ENCODE peak calls at places on chromosomes 13 and 19, in four cellular contexts. X is HCT116, A is GM12878, D is Panc1. H is an unnamed sample. For H3K27me3, the result is how much of the 10 kb centered on the place peaks cover.

GRCh38 chr19:12899891-12900518 is 9.0 kb downstream of the GCDH start:
- ATAC-seq in D (no peak), A (peak), X (no peak), H (no peak)

GRCh38 chr13:113506025-113506685 is 15.6 kb upstream of the DCUN1D2 start:
- ATAC-seq in X (peak), A (no peak), D (peak), H (no peak)

GRCh38 chr19:35155441-35155840 is 906 bp downstream of the FXYD5 start:
- ATAC-seq in A (peak), D (no peak), X (peak), H (no peak)

GRCh38 chr13:107252428-107252827 is 684.5 kb upstream of the ARGLU1 start:
- ATAC-seq in A (no peak), X (no peak), D (no peak), H (no peak)

GRCh38 chr19:35689836-35690235 is 14.5 kb upstream of the ZBTB32 start:
- ATAC-seq in A (no peak), D (no peak), X (no peak), H (no peak)

GRCh38 chr19:47444388-47444821 is 25.1 kb upstream of the MEIS3 start:
- ATAC-seq in A (no peak), X (no peak), D (no peak), H (no peak)

GRCh38 chr13:41411536-41411935 is 45.8 kb upstream of the RGCC start:
- ATAC-seq in A (peak), X (peak), D (no peak), H (no peak)

GRCh38 chr19:47492137-47492533 is 8.1 kb upstream of the KPTN start:
- ATAC-seq in D (no peak), A (no peak), X (no peak), H (no peak)

GRCh38 chr13:111282425-111282824 is 38.0 kb upstream of the TEX29 start:
- ATAC-seq in D (no peak), A (no peak), X (no peak), H (no peak)

GRCh38 chr19:33905937-33906577 is 109.4 kb downstream of the KCTD15 start:
- ATAC-seq in A (no peak), X (peak), D (peak), H (peak)

GRCh38 chr13:99721606-99722384 is 220.5 kb downstream of the TM9SF2 start:
- ATAC-seq in A (no peak), X (no peak), D (no peak), H (no peak)

GRCh38 chr13:30486230-30487074 is 20.7 kb upstream of the HMGB1 start:
- ATAC-seq in D (no peak), A (no peak), X (peak), H (no peak)

GRCh38 chr19:8209111-8209964 is at the start of gene CERS4:
- ATAC-seq in X (peak), A (peak), D (peak), H (peak)

GRCh38 chr19:50258918-50259372 is 55.5 kb downstream of the MYH14 start:
- ATAC-seq in X (peak), D (peak), A (peak), H (no peak)

GRCh38 chr13:110907951-110908898 is 6.6 kb downstream of the ANKRD10 start:
- ATAC-seq in X (peak), A (peak), D (peak), H (no peak)

GRCh38 chr19:50794074-50794777 is 4.0 kb downstream of the ACP4 start:
- ATAC-seq in X (peak), D (peak), A (peak), H (no peak)

GRCh38 chr13:63389756-63390155 is 1974.1 kb upstream of the PCDH20 start:
- ATAC-seq in X (no peak), D (no peak), A (no peak), H (no peak)

GRCh38 chr13:59236979-59237378 is 926.7 kb downstream of the DIAPH3 start:
- ATAC-seq in D (no peak), A (no peak), X (no peak), H (no peak)

GRCh38 chr13:93800342-93800741 is 573.7 kb downstream of the GPC6 start:
- ATAC-seq in D (no peak), X (no peak), A (no peak), H (no peak)

GRCh38 chr13:82719987-82720386 is 1162.3 kb downstream of the SLITRK1 start:
- ATAC-seq in A (no peak), X (no peak), D (no peak), H (no peak)

GRCh38 chr19:29737461-29738000 is 22.5 kb upstream of the C19orf12 start:
- ATAC-seq in X (no peak), A (no peak), D (no peak), H (no peak)

GRCh38 chr19:5018224-5019015 is 49.5 kb downstream of the KDM4B start:
- ATAC-seq in D (no peak), A (no peak), X (no peak), H (no peak)

GRCh38 chr19:54955356-54955755 is 8.0 kb upstream of the NLRP7 start:
- ATAC-seq in X (no peak), A (no peak), D (no peak), H (no peak)

GRCh38 chr19:41588497-41589209 is 12.7 kb downstream of the CEACAM21 start:
- ATAC-seq in A (peak), X (no peak), D (no peak), H (no peak)

GRCh38 chr19:56958428-56958827 is 117.9 kb upstream of the PEG3 start:
- ATAC-seq in X (no peak), D (no peak), A (no peak), H (no peak)

GRCh38 chr19:56956503-56957226 is 116.1 kb upstream of the PEG3 start:
- ATAC-seq in A (no peak), D (no peak), X (no peak), H (no peak)

GRCh38 chr19:56960959-56961622 is 120.6 kb upstream of the PEG3 start:
- ATAC-seq in A (no peak), D (no peak), X (no peak), H (no peak)

GRCh38 chr19:56955637-56956216 is 115.2 kb upstream of the PEG3 start:
- ATAC-seq in A (no peak), X (no peak), D (no peak), H (no peak)

GRCh38 chr19:56959211-56959610 is 118.7 kb upstream of the PEG3 start:
- ATAC-seq in X (no peak), D (no peak), A (no peak), H (no peak)
- H3K27me3 ChIP-seq in X (under half), D (under half), A (under half), H (under half)

DNA sequence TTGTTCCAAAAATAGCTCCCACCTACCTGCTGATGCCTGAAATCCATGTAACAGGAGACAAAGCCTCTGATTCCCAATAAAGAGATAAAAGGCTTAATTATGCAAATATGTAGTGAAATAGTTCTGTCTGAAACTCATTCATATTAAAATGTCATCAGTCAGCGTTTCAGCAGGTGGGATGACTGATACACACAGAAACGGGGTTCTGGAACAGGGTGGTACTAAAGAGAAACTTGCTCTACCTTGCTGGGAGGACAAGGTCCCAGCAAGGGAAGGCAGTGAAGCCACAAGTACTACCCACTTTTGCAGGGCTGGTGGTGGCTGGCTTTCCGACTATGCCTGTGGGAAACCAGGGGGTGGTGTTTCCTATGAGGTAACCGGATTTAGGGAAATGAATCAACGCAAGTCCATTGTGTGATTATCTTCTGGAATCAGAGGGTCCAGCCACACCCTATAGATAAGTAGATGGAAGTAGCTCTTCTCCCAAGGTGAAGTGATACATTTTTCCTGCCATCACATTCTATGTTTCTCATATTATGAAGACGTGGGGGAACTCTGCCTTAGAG is 76.3 kb downstream of the KL start:
- ATAC-seq in A (no peak), X (no peak), D (no peak), H (no peak)
- TF ChIP-seq POLR2AphosphoS5 in A (no peak), X (no peak), D (no peak), H (no peak)

GRCh38 chr13:25377244-25377962 is 5.6 kb downstream of the ATP8A2 start:
- ATAC-seq in D (no peak), X (no peak), A (no peak), H (no peak)

GRCh38 chr13:25371158-25371557 is 616 bp upstream of the ATP8A2 start:
- ATAC-seq in A (no peak), X (no peak), D (no peak), H (no peak)

GRCh38 chr13:25371608-25372274 is at the start of gene ATP8A2:
- ATAC-seq in A (no peak), D (peak), X (no peak), H (no peak)

GRCh38 chr13:25375727-25376358 is 4.1 kb downstream of the ATP8A2 start:
- ATAC-seq in X (peak), A (peak), D (peak), H (no peak)

DNA sequence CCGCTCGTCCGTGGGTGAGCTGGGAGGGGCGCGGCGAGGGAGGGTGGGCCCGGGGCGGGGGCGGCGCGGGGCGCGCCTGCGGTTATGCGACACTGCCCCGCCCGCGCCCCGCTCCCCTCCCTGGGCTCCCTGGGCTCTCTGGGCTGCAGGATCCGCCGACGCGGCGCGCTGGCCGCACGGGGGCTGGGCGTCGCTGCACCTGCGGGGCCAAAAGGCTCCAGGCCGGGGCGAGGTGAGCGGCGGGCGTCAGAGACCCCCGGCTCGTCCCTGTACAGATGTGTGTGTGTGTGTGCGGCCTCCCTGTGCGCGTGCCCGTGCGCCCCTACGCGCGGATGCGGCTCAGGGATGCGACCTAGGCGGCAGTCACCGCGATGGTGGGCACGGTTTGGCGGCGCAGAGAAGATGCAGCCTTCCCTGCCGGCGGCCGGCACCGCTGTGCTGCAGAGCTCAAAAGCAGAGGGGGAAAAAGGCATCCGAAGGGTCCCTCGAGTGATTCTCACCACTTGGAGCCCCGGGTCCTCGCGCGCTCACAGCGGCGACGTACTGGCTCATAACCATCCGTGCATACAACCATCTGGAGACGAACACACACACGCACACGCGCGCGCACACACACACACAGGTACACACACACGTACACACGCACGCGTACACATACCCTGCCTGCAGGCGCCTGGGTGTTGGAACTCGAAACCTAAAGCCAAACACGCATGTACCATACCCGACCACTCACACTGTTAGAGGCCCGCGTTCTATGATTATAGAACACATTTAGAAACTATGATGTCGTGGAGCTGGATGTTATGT is 704 bp downstream of the ATP8A2 start:
- ATAC-seq in D (peak), A (no peak), X (no peak), H (no peak)
- H3K27me3 ChIP-seq in D (under half), A (under half), X (under half), H (half or more)

DNA sequence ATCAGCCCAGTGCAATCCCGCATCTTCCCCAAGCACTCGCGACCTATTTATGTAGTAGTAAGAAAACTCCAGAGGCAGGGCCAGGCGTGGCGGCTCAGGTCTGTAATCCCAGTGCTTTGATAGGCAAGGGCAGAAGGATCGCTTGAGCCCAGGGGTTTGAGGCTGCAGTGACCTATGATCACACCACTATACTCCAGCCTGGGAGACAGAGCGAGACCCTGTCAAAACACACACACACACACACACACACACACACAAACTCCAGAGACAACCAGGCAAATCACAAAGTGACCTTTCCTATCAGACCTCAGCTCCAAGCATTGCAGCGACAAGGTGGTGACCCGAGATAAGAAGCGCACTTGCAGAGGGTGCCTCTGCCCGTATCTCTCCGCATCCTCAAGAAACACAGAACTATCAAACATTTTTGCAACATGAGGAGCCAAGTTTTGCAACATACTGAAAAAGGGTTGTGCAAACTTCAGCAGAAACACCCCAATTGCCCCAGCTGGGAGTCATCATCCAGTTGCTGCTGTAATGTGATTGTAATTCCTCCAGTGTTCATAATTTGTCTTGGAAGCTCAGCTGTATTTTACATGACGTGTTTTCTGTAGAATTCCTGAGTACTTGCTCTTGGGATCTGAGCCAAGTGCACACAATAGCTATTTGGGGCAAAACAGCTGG is 8.7 kb upstream of the KLF2 start:
- ATAC-seq in X (no peak), D (no peak), A (no peak), H (peak)
- TF ChIP-seq POLR2AphosphoS5 in X (no peak), D (no peak), A (no peak), H (peak)

GRCh38 chr19:49061445-49061844 is 3.2 kb downstream of the NTF4 start:
- ATAC-seq in D (no peak), A (peak), X (no peak), H (no peak)

GRCh38 chr19:49061000-49061399 is 3.5 kb upstream of the CGB7 start:
- ATAC-seq in D (no peak), X (no peak), A (no peak), H (no peak)

GRCh38 chr19:49065905-49066512 is 1.4 kb upstream of the NTF4 start:
- ATAC-seq in A (no peak), X (no peak), D (peak), H (no peak)

GRCh38 chr19:49064768-49065611 is at the start of gene NTF4:
- ATAC-seq in A (peak), D (peak), X (peak), H (no peak)

DNA sequence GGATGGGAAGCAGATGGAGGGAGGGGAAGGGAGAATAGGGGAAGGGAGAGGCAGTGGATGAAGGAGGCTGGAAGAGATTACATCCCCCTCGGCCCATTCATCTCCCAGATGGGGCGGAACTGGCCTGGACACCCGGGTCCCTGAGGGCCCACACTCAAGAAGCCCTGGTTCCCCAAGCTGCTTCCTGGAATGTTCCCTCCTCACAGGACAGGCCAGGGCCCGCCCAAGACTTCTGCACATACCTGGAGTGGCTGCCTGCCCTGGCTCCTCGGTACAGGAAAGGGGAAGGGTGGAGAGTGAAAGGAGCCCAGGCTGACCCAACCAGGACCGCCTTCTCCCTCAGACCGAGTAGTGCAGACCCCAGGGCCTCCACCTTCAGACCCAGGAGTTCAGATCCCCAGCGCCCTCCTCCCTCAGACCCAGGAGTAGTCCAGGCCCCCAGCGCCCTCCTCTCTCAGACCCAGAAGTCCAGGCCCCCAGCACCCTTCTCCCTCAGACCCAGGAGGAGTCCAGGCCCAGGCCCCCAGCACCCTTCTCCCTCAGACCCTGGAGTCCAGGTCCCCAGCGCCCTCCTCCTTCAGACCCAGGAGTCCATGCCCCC is 489 bp downstream of the NTF4 start:
- ATAC-seq in D (peak), X (peak), A (no peak), H (no peak)
- H3K27me3 ChIP-seq in D (under half), X (under half), A (under half), H (half or more)